ENCODE peak calls at places on chromosome 15, in ten cellular contexts. O is kidney, Y is fibroblast of lung, M is DND-41, X is left lung, S is thyroid gland, F is adrenal gland, A is ovary, N is IMR-90, I is heart left ventricle. Q is an unnamed sample. For H3K36me3, the result is how much of the 10 kb centered on the place peaks cover.

GRCh38 chr15:54640874-54641273 is 555.9 kb downstream of the RSL24D1 start:
- DNase-seq in S (no peak), F (no peak), A (no peak), N (no peak), X (no peak), O (no peak), Y (no peak), M (no peak), I (no peak), Q (no peak)

GRCh38 chr15:76973362-76973743 is 21.6 kb upstream of the PSTPIP1 start:
- DNase-seq in M (peak), X (no peak), I (peak), Y (peak), A (no peak), F (no peak), O (no peak), S (no peak), N (peak), Q (peak)

GRCh38 chr15:75328493-75329314 is 7.2 kb upstream of the COMMD4 start:
- DNase-seq in Y (no peak), X (no peak), A (no peak), O (peak), I (no peak), N (no peak), M (no peak), F (no peak), S (no peak), Q (no peak)

GRCh38 chr15:80694624-80695098 is 449 bp upstream of the ABHD17C start:
- DNase-seq in S (no peak), O (no peak), A (peak), Y (peak), X (no peak), M (peak), N (peak), F (peak), I (peak), Q (peak)

GRCh38 chr15:89243691-89244511 is at the start of gene FANCI:
- DNase-seq in Y (peak), S (peak), X (peak), O (peak), A (peak), I (peak), M (peak), N (peak), F (peak), Q (peak)

GRCh38 chr15:70954176-70954575 is 61.5 kb downstream of the LRRC49 start:
- DNase-seq in S (no peak), M (no peak), I (no peak), A (no peak), O (no peak), X (no peak), N (no peak), Y (peak), F (no peak), Q (no peak)

GRCh38 chr15:78200276-78200930 is 34.0 kb downstream of the ACSBG1 start:
- DNase-seq in Y (no peak), N (no peak), O (no peak), M (no peak), F (no peak), A (no peak), S (no peak), X (no peak), I (no peak), Q (no peak)

GRCh38 chr15:98451268-98451667 is 197.1 kb upstream of the IGF1R start:
- DNase-seq in M (no peak), N (no peak), I (no peak), X (no peak), O (no peak), S (no peak), F (no peak), Y (no peak), A (no peak), Q (no peak)

GRCh38 chr15:41493205-41493901 is at the start of gene ITPKA:
- DNase-seq in I (peak), A (peak), Y (peak), O (peak), S (peak), M (peak), F (peak), X (peak), N (peak), Q (peak)

GRCh38 chr15:39720721-39721611 is 61.7 kb downstream of the FSIP1 start:
- DNase-seq in N (peak), M (no peak), O (no peak), S (no peak), A (no peak), F (no peak), X (no peak), I (no peak), Y (peak), Q (no peak)

GRCh38 chr15:71288348-71288955 is 173.2 kb downstream of the THSD4 start:
- DNase-seq in I (no peak), N (peak), Y (peak), F (no peak), A (no peak), S (no peak), X (no peak), M (no peak), O (no peak), Q (no peak)

GRCh38 chr15:75714195-75714594 is 1.5 kb upstream of the CSPG4 start:
- DNase-seq in S (no peak), O (no peak), X (no peak), N (no peak), I (no peak), Y (no peak), M (no peak), A (no peak), F (no peak), Q (no peak)

GRCh38 chr15:55791576-55792400 is 48.8 kb upstream of the PRTG start:
- DNase-seq in Y (peak), N (peak), S (peak), X (peak), I (no peak), A (no peak), O (no peak), F (no peak), M (no peak), Q (no peak)

GRCh38 chr15:80798911-80799310 is 19.7 kb downstream of the CEMIP start:
- DNase-seq in F (no peak), O (no peak), N (no peak), X (no peak), Y (no peak), S (no peak), A (no peak), M (no peak), I (no peak), Q (no peak)

GRCh38 chr15:101159936-101160770 is 91.7 kb downstream of the CHSY1 start:
- DNase-seq in N (no peak), O (no peak), X (no peak), F (no peak), M (no peak), Y (no peak), A (no peak), I (no peak), S (no peak), Q (no peak)

GRCh38 chr15:40702077-40702476 is 7.1 kb downstream of the RAD51 start:
- DNase-seq in Y (no peak), F (no peak), A (no peak), O (no peak), M (no peak), N (peak), S (no peak), X (no peak), I (no peak), Q (no peak)

GRCh38 chr15:76012021-76012551 is at the start of gene NRG4:
- DNase-seq in S (peak), M (no peak), A (no peak), X (no peak), O (no peak), Y (no peak), I (no peak), F (peak), N (peak), Q (no peak)

GRCh38 chr15:77027697-77028450 is 32.9 kb downstream of the PSTPIP1 start:
- DNase-seq in I (peak), F (peak), S (no peak), X (peak), N (no peak), A (peak), O (peak), Y (peak), M (no peak), Q (no peak)

GRCh38 chr15:45399381-45400212 is 21.3 kb upstream of the GATM start:
- DNase-seq in X (no peak), A (no peak), O (no peak), N (peak), M (no peak), F (no peak), S (no peak), I (no peak), Y (peak), Q (peak)

GRCh38 chr15:78299302-78300102 is at the start of gene SKIC8:
- DNase-seq in X (peak), A (peak), Y (peak), M (peak), S (peak), O (peak), F (peak), N (peak), I (peak), Q (peak)

GRCh38 chr15:89656116-89656815 is 999 bp upstream of the KIF7 start:
- DNase-seq in F (no peak), O (no peak), M (no peak), I (no peak), Y (peak), N (peak), S (no peak), X (no peak), A (no peak), Q (no peak)

GRCh38 chr15:66151809-66152208 is 101.7 kb downstream of the MEGF11 start:
- DNase-seq in I (no peak), O (no peak), X (no peak), Y (no peak), F (no peak), A (no peak), M (no peak), N (no peak), S (no peak), Q (no peak)

GRCh38 chr15:57727031-57727430 is 20.5 kb downstream of the POLR2M start:
- DNase-seq in F (no peak), O (no peak), M (no peak), I (no peak), N (peak), A (no peak), X (no peak), S (no peak), Y (peak), Q (no peak)

GRCh38 chr15:81253846-81254245 is 57.2 kb downstream of the IL16 start:
- DNase-seq in Y (no peak), I (no peak), F (no peak), A (no peak), X (no peak), S (no peak), M (no peak), N (no peak), O (no peak), Q (no peak)

GRCh38 chr15:60392601-60392985 is 5.2 kb downstream of the ANXA2 start:
- DNase-seq in O (no peak), X (no peak), F (no peak), I (no peak), M (no peak), A (no peak), N (peak), Y (peak), S (no peak), Q (no peak)

GRCh38 chr15:40493089-40493840 is 22.5 kb downstream of the CHST14 start:
- DNase-seq in Y (peak), N (no peak), O (no peak), X (no peak), M (peak), S (no peak), F (no peak), A (no peak), I (no peak), Q (peak)

GRCh38 chr15:93974804-93975481 is 256.4 kb upstream of the MCTP2 start:
- DNase-seq in S (peak), F (no peak), O (no peak), I (no peak), A (no peak), X (no peak), Y (peak), N (peak), M (no peak), Q (no peak)

GRCh38 chr15:80953953-80954778 is 35.5 kb downstream of the MESD start:
- DNase-seq in A (no peak), F (no peak), O (no peak), N (peak), I (no peak), Y (no peak), S (no peak), M (no peak), X (no peak), Q (no peak)

GRCh38 chr15:79849789-79850188 is 47.0 kb downstream of the MTHFS start:
- DNase-seq in O (no peak), I (no peak), M (peak), A (no peak), Y (peak), X (no peak), F (no peak), S (peak), N (peak), Q (no peak)

GRCh38 chr15:87420017-87420416 is 836.5 kb downstream of the NTRK3 start:
- DNase-seq in M (peak), I (no peak), S (no peak), X (no peak), N (no peak), F (no peak), A (no peak), Y (no peak), O (no peak), Q (no peak)

GRCh38 chr15:90451215-90451850 is 63.3 kb downstream of the IQGAP1 start:
- DNase-seq in N (peak), S (no peak), F (no peak), O (no peak), A (no peak), X (no peak), Y (peak), I (no peak), M (no peak), Q (no peak)

GRCh38 chr15:80003171-80003570 is 32.2 kb upstream of the BCL2A1 start:
- DNase-seq in X (no peak), A (no peak), S (no peak), Y (no peak), I (no peak), O (no peak), N (no peak), F (no peak), M (peak), Q (no peak)

GRCh38 chr15:44208956-44209355 is 13.9 kb upstream of the FRMD5 start:
- DNase-seq in I (no peak), X (no peak), N (no peak), M (no peak), F (no peak), A (no peak), Y (no peak), S (no peak), O (no peak), Q (no peak)

GRCh38 chr15:90264649-90265048 is 823 bp upstream of the NGRN start:
- DNase-seq in X (no peak), Y (no peak), M (peak), F (peak), A (no peak), S (no peak), I (no peak), N (no peak), O (no peak), Q (no peak)

DNA sequence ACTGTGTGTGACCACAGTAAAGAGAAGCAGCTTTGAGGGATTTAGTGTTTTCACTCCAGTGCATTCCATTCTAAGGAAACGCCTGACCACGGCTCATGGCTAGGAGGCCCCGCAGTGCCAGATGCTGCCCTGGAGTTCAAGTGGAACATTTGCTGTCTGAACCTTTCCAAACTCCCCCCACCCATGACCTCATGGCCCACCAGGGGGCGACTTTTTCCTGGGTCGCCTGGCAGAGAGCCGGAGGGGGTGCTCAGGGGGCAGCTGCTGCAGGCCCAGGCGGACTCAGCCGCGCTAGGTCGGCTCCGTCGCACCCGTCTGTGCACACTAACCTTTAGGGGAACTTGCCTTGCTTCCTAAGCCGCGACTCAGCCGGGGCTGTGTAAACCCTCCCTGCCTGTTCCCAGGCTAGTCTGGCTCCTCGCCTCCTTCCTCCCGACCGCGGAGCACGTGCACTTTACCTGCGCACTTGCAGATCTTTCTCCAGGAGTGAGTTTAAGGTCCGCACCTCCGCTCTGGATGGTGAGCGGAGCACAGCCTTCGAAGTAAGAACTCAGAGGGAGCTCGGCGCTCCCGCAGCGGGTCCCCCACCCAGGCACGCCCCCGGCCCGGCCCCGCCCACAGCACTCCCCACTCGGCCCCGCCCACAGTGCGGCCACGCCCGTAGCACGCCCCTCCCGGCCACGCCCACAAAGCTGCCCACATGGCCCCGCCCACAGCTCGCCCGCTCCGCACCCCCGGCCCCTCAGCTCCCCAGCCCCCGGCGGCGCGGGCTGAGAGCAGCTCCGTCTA is at the start of gene OCA2:
- DNase-seq in N (peak), A (peak), Y (peak), X (peak), I (peak), O (peak), F (no peak), S (peak), M (no peak), Q (peak)
- H3K4me3 ChIP-seq in N (no peak), A (no peak), Y (no peak), X (peak), I (no peak), O (peak), F (no peak), S (no peak), M (no peak), Q (no peak)

GRCh38 chr15:73694419-73694818 is 10.2 kb downstream of the CD276 start:
- DNase-seq in A (no peak), M (no peak), X (no peak), I (no peak), O (no peak), S (no peak), F (no peak), N (peak), Y (peak), Q (no peak)

GRCh38 chr15:73697033-73697467 is 12.9 kb downstream of the CD276 start:
- DNase-seq in A (peak), I (peak), S (peak), F (peak), N (peak), Y (peak), O (peak), M (peak), X (peak), Q (peak)

GRCh38 chr15:73695773-73696640 is 11.8 kb downstream of the CD276 start:
- DNase-seq in O (no peak), M (no peak), A (no peak), N (no peak), I (no peak), X (no peak), F (no peak), Y (no peak), S (no peak), Q (no peak)

GRCh38 chr15:73699249-73700040 is 15.3 kb downstream of the CD276 start:
- DNase-seq in F (no peak), Y (no peak), M (no peak), X (no peak), A (no peak), S (no peak), N (no peak), I (no peak), O (no peak), Q (no peak)

DNA sequence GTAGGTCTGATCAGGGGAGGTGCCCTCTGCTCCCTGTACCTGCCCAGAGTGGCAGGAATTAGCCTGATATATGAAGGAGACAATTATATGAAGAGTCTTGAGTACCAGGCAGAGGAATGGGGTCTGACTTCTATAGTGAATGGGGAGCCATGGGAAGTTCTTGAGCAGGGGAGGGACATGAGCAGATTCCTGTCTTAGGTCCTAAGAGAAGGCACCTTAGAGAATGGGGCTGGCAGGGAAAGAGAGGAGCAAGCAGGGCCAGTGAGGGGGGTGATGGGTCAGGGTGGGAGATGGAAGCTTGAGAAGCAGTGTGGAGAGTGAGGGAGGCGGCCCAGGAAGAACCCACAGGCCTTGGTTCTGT is 12.4 kb downstream of the CD276 start:
- DNase-seq in O (no peak), M (no peak), A (no peak), F (no peak), I (no peak), X (no peak), N (no peak), Y (no peak), S (no peak), Q (no peak)
- H3K27ac ChIP-seq in O (no peak), M (no peak), A (no peak), F (peak), I (peak), X (peak), N (peak), Y (peak), S (peak), Q (no peak)

DNA sequence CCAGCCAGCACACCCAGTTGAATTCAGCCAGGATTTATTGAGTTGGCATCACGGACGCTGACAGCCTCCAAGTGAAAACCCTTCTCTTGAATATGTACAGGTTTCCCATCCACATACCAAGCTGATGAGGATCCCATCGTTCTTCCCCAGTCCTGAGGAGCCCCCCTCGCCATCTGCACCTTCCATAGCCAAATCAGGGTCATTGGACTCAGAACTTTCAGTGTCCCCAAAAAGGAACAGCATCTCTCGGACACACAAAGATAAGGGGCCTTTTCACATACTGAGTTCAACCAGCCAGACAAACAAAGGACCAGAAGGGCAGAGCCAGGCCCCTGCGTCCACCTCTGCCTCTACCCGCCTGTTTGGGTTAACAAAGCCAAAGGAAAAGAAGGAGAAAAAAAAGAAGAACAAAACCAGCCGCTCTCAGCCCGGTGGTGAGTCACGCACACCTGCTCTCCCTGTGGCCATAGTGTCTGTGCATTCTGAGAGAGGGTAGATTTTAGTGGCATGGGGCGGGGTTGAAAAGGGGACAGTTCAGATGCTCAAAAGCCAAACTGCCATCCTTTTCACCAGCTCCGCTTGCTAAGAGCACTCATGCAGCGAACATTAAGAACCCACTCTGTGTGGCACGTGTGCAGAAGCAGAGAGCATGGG is 51.2 kb downstream of the KLHL25 start:
- DNase-seq in M (no peak), X (no peak), S (no peak), O (no peak), I (no peak), F (no peak), A (no peak), N (no peak), Y (no peak), Q (no peak)
- H3K36me3 ChIP-seq in M (half or more), X (half or more), S (half or more), O (under half), I (under half), F (half or more), A (under half), N (under half), Y (under half), Q (half or more)

GRCh38 chr15:68843425-68844311 is 23.0 kb upstream of the ANP32A start:
- DNase-seq in N (no peak), I (peak), X (no peak), O (peak), A (no peak), M (no peak), Y (peak), F (no peak), S (no peak), Q (peak)
- H3K4me3 ChIP-seq in N (peak), I (peak), X (peak), O (peak), A (peak), M (no peak), Y (peak), F (no peak), S (no peak), Q (no peak)

DNA sequence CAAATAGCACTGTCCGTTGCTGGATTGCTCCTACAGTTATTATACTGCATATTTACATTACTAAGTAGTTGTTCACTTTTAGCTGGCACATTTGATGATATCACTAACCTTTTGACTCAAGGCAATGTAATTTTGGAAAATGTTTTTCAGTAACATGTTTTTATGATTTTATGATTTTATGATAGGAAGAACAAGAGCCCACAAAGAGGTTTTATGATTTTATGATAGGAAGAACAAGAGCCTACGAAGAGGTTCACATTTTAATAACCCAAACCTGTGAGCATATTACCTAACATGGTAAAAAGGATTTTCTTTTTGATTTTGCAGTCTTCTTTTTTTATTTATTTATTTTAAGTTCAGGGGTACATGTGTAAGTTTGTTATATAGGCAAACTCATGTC is 172.3 kb upstream of the TPM1 start:
- DNase-seq in F (no peak), A (no peak), O (no peak), M (no peak), S (no peak), X (no peak), Y (no peak), I (no peak), N (no peak), Q (no peak)
- H3K27ac ChIP-seq in F (no peak), A (no peak), O (no peak), M (no peak), S (no peak), X (no peak), Y (no peak), I (no peak), N (no peak), Q (no peak)